ENCODE peak calls at places on chromosome 18, in six cellular contexts. T is HCT116, R is OCI-LY7, Y is MM.1S, O is SK-N-SH, W is PC-3. V is an unnamed sample.

GRCh38 chr18:9866627-9867453 is 18.9 kb upstream of the TXNDC2 start:
- DNase-seq in T (no peak), R (no peak), Y (no peak), O (no peak), W (peak; percentile 54), V (no peak)

GRCh38 chr18:76405761-76406356 is 89.2 kb downstream of the ZNF516 start:
- DNase-seq in T (peak; percentile 27), R (no peak), Y (peak; percentile 43), O (peak; percentile 63), W (peak; percentile 67), V (peak; percentile 37)

GRCh38 chr18:6509417-6510198 is 94.9 kb upstream of the L3MBTL4 start:
- DNase-seq in T (no peak), R (no peak), Y (no peak), O (peak; percentile 44), W (peak; percentile 83), V (no peak)

GRCh38 chr18:49813071-49813320 is 337 bp downstream of the ACAA2 start:
- DNase-seq in T (no peak), R (peak; percentile 49), Y (peak; percentile 60), O (no peak), W (no peak), V (peak; percentile 70)

GRCh38 chr18:23825496-23825895 is 136.2 kb downstream of the LAMA3 start:
- DNase-seq in T (no peak), R (no peak), Y (no peak), O (no peak), W (no peak), V (peak; percentile 74)

GRCh38 chr18:56538756-56539155 is 99.6 kb downstream of the TXNL1 start:
- DNase-seq in T (no peak), R (no peak), Y (no peak), O (no peak), W (no peak), V (peak; percentile 78)

GRCh38 chr18:37499008-37499407 is 66.6 kb downstream of the CELF4 start:
- DNase-seq in T (no peak), R (no peak), Y (no peak), O (no peak), W (no peak), V (no peak)

GRCh38 chr18:43314931-43315330 is 37.6 kb upstream of the SYT4 start:
- DNase-seq in T (no peak), R (no peak), Y (no peak), O (no peak), W (no peak), V (peak; percentile 4)

GRCh38 chr18:57801379-57802165 is 1.5 kb downstream of the ATP8B1 start:
- DNase-seq in T (no peak), R (no peak), Y (no peak), O (peak; percentile 36), W (peak; percentile 22), V (peak; percentile 60)

GRCh38 chr18:58639751-58640427 is 11.0 kb upstream of the ALPK2 start:
- DNase-seq in T (no peak), R (no peak), Y (peak; percentile 43), O (no peak), W (peak; percentile 82), V (peak; percentile 68)

GRCh38 chr18:9535430-9535972 is 60.2 kb downstream of the RALBP1 start:
- DNase-seq in T (no peak), R (no peak), Y (no peak), O (peak; percentile 55), W (peak; percentile 24), V (peak; percentile 97)

GRCh38 chr18:59459352-59460059 is 100.4 kb upstream of the LMAN1 start:
- DNase-seq in T (peak; percentile 10), R (peak; percentile 5), Y (peak; percentile 29), O (peak; percentile 45), W (peak; percentile 43), V (peak; percentile 68)

GRCh38 chr18:56702946-56703345 is 51.8 kb downstream of the WDR7 start:
- DNase-seq in T (peak; percentile 58), R (peak; percentile 26), Y (peak; percentile 25), O (peak; percentile 54), W (peak; percentile 76), V (peak; percentile 68)

GRCh38 chr18:33372442-33372841 is 68.1 kb downstream of the CCDC178 start:
- DNase-seq in T (no peak), R (no peak), Y (no peak), O (no peak), W (no peak), V (no peak)

GRCh38 chr18:5963267-5963666 is 67.9 kb upstream of the TMEM200C start:
- DNase-seq in T (no peak), R (no peak), Y (no peak), O (no peak), W (no peak), V (no peak)

GRCh38 chr18:27014841-27015240 is 149.3 kb upstream of the AQP4 start:
- DNase-seq in T (no peak), R (no peak), Y (no peak), O (no peak), W (no peak), V (no peak)

GRCh38 chr18:67318651-67319050 is 197.9 kb downstream of the DSEL start:
- DNase-seq in T (no peak), R (no peak), Y (no peak), O (no peak), W (peak; percentile 10), V (peak; percentile 63)

GRCh38 chr18:53754154-53754553 is 470.3 kb downstream of the MBD2 start:
- DNase-seq in T (no peak), R (no peak), Y (no peak), O (no peak), W (no peak), V (no peak)

GRCh38 chr18:73340135-73340934 is 472.5 kb upstream of the NETO1 start:
- DNase-seq in T (no peak), R (no peak), Y (peak; percentile 6), O (no peak), W (peak; percentile 85), V (peak; percentile 37)

GRCh38 chr18:43277164-43277600 is at the start of gene SYT4:
- DNase-seq in T (no peak), R (no peak), Y (no peak), O (peak; percentile 40), W (peak; percentile 7), V (peak; percentile 63)

GRCh38 chr18:61731169-61731568 is 161.6 kb downstream of the RNF152 start:
- DNase-seq in T (no peak), R (no peak), Y (no peak), O (no peak), W (no peak), V (no peak)

GRCh38 chr18:78128004-78128403 is 851.6 kb upstream of the SALL3 start:
- DNase-seq in T (no peak), R (no peak), Y (no peak), O (no peak), W (no peak), V (no peak)

GRCh38 chr18:49861659-49862058 is 48.3 kb upstream of the ACAA2 start:
- DNase-seq in T (no peak), R (peak; percentile 8), Y (peak; percentile 17), O (no peak), W (peak; percentile 15), V (peak; percentile 24)

GRCh38 chr18:56992777-56993176 is 154.1 kb upstream of the BOD1L2 start:
- DNase-seq in T (no peak), R (no peak), Y (no peak), O (no peak), W (peak; percentile 37), V (peak; percentile 12)

GRCh38 chr18:8367217-8367988 is 241.8 kb upstream of the RAB12 start:
- DNase-seq in T (peak; percentile 7), R (no peak), Y (peak; percentile 81), O (peak; percentile 50), W (peak; percentile 49), V (peak; percentile 38)

GRCh38 chr18:68181956-68182355 is 533.0 kb downstream of the TMX3 start:
- DNase-seq in T (no peak), R (no peak), Y (no peak), O (no peak), W (peak; percentile 71), V (no peak)

GRCh38 chr18:28125051-28125450 is 51.9 kb downstream of the CDH2 start:
- DNase-seq in T (no peak), R (no peak), Y (no peak), O (no peak), W (peak; percentile 71), V (no peak)

GRCh38 chr18:28127763-28128737 is 48.9 kb downstream of the CDH2 start:
- DNase-seq in T (no peak), R (no peak), Y (no peak), O (no peak), W (peak; percentile 72), V (peak; percentile 54)

GRCh38 chr18:28124239-28125029 is 52.5 kb downstream of the CDH2 start:
- DNase-seq in T (no peak), R (no peak), Y (no peak), O (no peak), W (peak; percentile 27), V (peak; percentile 47)

GRCh38 chr18:28126768-28127167 is 50.2 kb downstream of the CDH2 start:
- DNase-seq in T (no peak), R (no peak), Y (no peak), O (no peak), W (no peak), V (no peak)

DNA sequence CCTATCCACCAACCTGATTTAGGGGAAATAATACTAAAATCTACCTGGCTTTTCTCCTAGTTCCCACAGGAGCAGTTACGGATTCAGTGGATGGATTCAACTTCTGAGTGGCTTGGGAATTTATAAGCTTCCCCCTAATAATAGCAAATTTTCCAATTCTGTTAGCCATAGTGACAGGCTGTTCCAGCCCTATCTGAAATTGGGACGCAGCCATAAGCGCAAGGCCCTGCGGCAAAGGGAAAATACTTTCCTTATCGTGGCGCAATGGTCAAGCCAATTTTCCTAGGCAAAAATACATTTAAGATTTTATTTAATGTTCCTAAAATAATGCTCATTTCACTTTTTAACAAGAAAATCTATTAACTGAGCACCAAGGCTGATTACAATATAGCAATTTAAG is 49.7 kb downstream of the CDH2 start:
- DNase-seq in T (no peak), R (no peak), Y (no peak), O (no peak), W (no peak), V (no peak)
- H3K4me1 ChIP-seq in T (no peaks in the 10 kb centered on the region), R (no peaks in the 10 kb centered on the region), Y (no peaks in the 10 kb centered on the region), O (peaks cover 25% of the 10 kb centered on the region), W (peaks cover 44% of the 10 kb centered on the region), V (peaks cover 40% of the 10 kb centered on the region)

DNA sequence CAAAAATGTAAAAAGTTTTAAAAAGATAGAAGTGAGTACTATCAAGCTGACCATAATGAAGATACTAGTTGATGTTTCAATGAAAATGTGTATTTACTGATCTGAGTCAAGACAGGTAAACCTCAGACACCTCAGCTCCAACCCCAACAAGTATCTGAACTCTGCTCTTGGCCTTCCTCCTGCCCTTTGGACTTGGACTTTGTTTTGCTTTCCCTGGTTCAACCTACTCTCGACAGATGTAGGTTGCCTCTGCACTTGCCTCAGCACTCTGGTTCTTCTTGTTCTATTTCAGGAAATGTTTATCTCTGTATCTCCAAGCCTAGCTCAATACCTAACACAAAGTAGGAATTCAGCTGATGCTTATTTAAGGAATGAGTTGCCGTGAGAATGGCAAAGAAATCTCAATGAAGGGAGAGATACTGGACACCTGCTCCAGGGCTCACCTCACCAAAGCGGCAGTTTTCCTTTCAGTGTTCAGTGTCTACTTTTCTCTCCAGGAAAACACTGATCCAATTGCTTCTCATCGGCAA is 248.8 kb upstream of the CTAGE1 start:
- DNase-seq in T (no peak), R (no peak), Y (no peak), O (no peak), W (no peak), V (no peak)
- TF ChIP-seq EZH2phosphoT487 in T (no peak), R (no peak), Y (no peak), O (no peak), W (no peak), V (no peak)

GRCh38 chr18:63336366-63337099 is 17.0 kb upstream of the BCL2 start:
- DNase-seq in T (peak; percentile 57), R (no peak), Y (no peak), O (no peak), W (peak; percentile 93), V (peak; percentile 92)
- H3K27ac ChIP-seq in T (peak overlapping the region; percentile 46), R (no peak overlapping the region), Y (no peak overlapping the region), O (peak overlapping the region; percentile 61), W (peak overlapping the region; percentile 36), V (peak overlapping the region; percentile 84)

GRCh38 chr18:75215663-75216062 is 5.1 kb downstream of the TSHZ1 start:
- DNase-seq in T (no peak), R (no peak), Y (no peak), O (no peak), W (no peak), V (no peak)
- H3K4me1 ChIP-seq in T (peaks cover 21% of the 10 kb centered on the region), R (peaks cover 9% of the 10 kb centered on the region), Y (no peaks in the 10 kb centered on the region), O (peaks cover 18% of the 10 kb centered on the region), W (peaks cover 21% of the 10 kb centered on the region), V (peaks cover 22% of the 10 kb centered on the region)

V was measured in GM23248.